ENCODE peak calls at places on chromosomes 13 and 19, in six cellular contexts. N is mammary epithelial cell, M is GM12865, Y is cardiac muscle cell, F is HFFc6, O is AG04449. P is an unnamed sample.
A peak's percentile ranks its signal among the peaks of the same experiment; 100 is the strongest.

GRCh38 chr19:34084396-34085145 is 87.7 kb upstream of the LSM14A start:
- DNase-seq in M (no peak), O (no peak), Y (no peak), F (no peak), N (no peak), P (no peak)

GRCh38 chr13:91045351-91046034 is 302.0 kb upstream of the MIR17HG start:
- DNase-seq in N (no peak), M (peak; percentile 7), O (no peak), Y (peak; percentile 16), F (no peak), P (peak; percentile 28)

GRCh38 chr19:50548191-50549058 is 19.8 kb downstream of the LRRC4B start:
- DNase-seq in O (no peak), N (no peak), Y (no peak), F (no peak), M (no peak), P (no peak)

GRCh38 chr13:101711307-101712025 is 259.0 kb downstream of the ITGBL1 start:
- DNase-seq in M (no peak), Y (no peak), O (no peak), F (no peak), N (no peak), P (no peak)

GRCh38 chr19:10968527-10969081 is 7.8 kb downstream of the SMARCA4 start:
- DNase-seq in N (no peak), Y (no peak), O (no peak), F (no peak), M (peak; percentile 70), P (no peak)

GRCh38 chr13:84400711-84401110 is 518.4 kb upstream of the SLITRK1 start:
- DNase-seq in O (peak; percentile 52), F (peak; percentile 91), Y (no peak), N (peak; percentile 94), M (no peak), P (peak; percentile 98)

GRCh38 chr13:51928231-51928630 is 66.5 kb downstream of the CCDC70 start:
- DNase-seq in Y (no peak), O (no peak), M (peak; percentile 16), F (no peak), N (no peak), P (no peak)

GRCh38 chr13:76967031-76967430 is 18.7 kb downstream of the ACOD1 start:
- DNase-seq in Y (no peak), O (no peak), N (no peak), M (no peak), F (no peak), P (no peak)

GRCh38 chr19:12937243-12938053 is 961 bp upstream of the CALR start:
- DNase-seq in O (no peak), Y (peak; percentile 38), N (no peak), F (no peak), M (peak; percentile 79), P (no peak)

GRCh38 chr19:56839665-56840451 is 668 bp downstream of the PEG3 start:
- DNase-seq in M (no peak), O (no peak), Y (no peak), F (no peak), N (no peak), P (peak; percentile 41)

GRCh38 chr19:13861392-13861713 is 15.6 kb upstream of the NANOS3 start:
- DNase-seq in N (no peak), F (no peak), M (peak; percentile 65), O (no peak), Y (no peak), P (no peak)

GRCh38 chr13:102930566-102930965 is 84.7 kb downstream of the ERCC5 start:
- DNase-seq in F (no peak), N (no peak), O (no peak), Y (no peak), M (no peak), P (no peak)

GRCh38 chr19:4009990-4010807 is 2.7 kb downstream of the PIAS4 start:
- DNase-seq in N (no peak), O (no peak), F (no peak), Y (no peak), M (no peak), P (no peak)

GRCh38 chr19:4007836-4008539 is 452 bp downstream of the PIAS4 start:
- DNase-seq in O (no peak), Y (peak; percentile 61), N (no peak), F (no peak), M (no peak), P (no peak)

GRCh38 chr19:4010808-4011110 is 3.2 kb downstream of the PIAS4 start:
- DNase-seq in N (no peak), F (no peak), Y (peak; percentile 64), O (no peak), M (no peak), P (no peak)

GRCh38 chr19:4012092-4012974 is 4.8 kb downstream of the PIAS4 start:
- DNase-seq in F (no peak), N (no peak), Y (no peak), O (no peak), M (no peak), P (no peak)

DNA sequence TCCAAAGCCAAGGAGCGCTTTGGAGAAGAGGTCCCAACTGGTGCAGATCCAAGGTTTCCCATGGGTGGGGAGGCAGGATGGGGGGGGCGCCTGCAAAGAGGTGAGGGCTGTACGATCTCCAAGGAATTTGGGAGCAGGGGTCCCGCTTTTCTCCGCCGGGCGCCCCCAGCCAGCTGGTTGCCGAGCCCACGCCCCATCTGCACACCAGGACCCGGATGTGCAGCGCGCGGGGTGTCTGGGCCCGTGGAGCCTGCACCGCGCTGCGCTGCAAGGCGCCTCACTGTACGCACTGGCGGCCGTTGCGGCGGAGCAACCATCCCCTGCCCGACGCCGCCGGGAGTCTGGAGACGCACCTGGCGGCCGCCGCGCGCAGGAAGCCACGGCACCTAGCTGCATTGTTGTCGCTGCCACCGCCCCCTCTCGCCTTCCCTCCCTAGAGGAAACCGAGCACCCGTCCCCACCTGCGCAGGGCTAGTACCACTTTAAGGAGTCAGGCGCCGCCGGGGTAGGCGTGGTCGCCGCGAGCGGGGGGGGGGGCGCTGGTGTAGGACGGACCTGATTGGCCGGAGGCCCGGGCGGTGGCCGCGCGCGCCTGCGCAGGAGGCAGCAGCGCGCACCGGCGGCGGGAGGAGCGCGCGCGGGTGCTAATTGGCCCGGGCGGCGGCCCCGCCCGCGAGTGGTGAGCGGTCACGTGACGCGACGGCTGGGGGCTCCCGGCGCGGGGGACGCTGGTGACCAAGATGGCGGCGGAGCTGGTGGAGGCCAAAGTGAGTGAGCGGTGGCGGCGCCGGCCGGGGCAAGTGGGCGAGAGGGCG is at the start of gene PIAS4:
- DNase-seq in N (peak; percentile 90), Y (peak; percentile 99), M (peak; percentile 98), O (peak; percentile 12), F (peak; percentile 86), P (peak; percentile 78)
- TF ChIP-seq CTCF in N (no peak), Y (no peak), M (no peak), O (no peak), F (no peak), P (no peak)

GRCh38 chr19:29741776-29742175 is 26.7 kb upstream of the C19orf12 start:
- DNase-seq in F (no peak), O (no peak), N (no peak), Y (no peak), M (no peak), P (no peak)

GRCh38 chr19:29743681-29744080 is 28.6 kb upstream of the C19orf12 start:
- DNase-seq in M (no peak), N (no peak), O (no peak), F (no peak), Y (no peak), P (no peak)

GRCh38 chr19:29741226-29741625 is 26.2 kb upstream of the C19orf12 start:
- DNase-seq in M (no peak), O (no peak), F (no peak), Y (no peak), N (no peak), P (no peak)

GRCh38 chr19:29748996-29749395 is 33.9 kb upstream of the C19orf12 start:
- DNase-seq in O (no peak), Y (no peak), N (no peak), F (no peak), M (no peak), P (no peak)

GRCh38 chr19:29745253-29745652 is 30.2 kb upstream of the C19orf12 start:
- DNase-seq in N (no peak), M (no peak), F (no peak), O (no peak), Y (peak; percentile 16), P (no peak)
- TF ChIP-seq CTCF in N (no peak), M (no peak), F (peak; percentile 59), O (peak; percentile 10), Y (no peak), P (no peak)

GRCh38 chr19:18603255-18603957 is 3.2 kb downstream of the CRLF1 start:
- DNase-seq in N (no peak), Y (no peak), O (no peak), F (no peak), M (peak; percentile 24), P (no peak)
- TF ChIP-seq CTCF in N (no peak), Y (peak; percentile 39), O (no peak), F (peak; percentile 33), M (peak; percentile 20), P (no peak)

GRCh38 chr13:72781461-72782439 is at the start of the genes DIS3 and PIBF1:
- DNase-seq in O (peak; percentile 84), N (peak; percentile 99), F (peak; percentile 99), Y (peak; percentile 99), M (peak; percentile 98), P (peak; percentile 96)
- TF ChIP-seq CTCF in O (peak; percentile 8), N (no peak), F (peak; percentile 51), Y (no peak), M (peak; percentile 18), P (peak; percentile 23)

GRCh38 chr19:9792191-9793050 is 23.9 kb upstream of the ZNF846 start:
- DNase-seq in F (peak; percentile 73), M (peak; percentile 93), N (peak; percentile 86), Y (peak; percentile 99), O (no peak), P (peak; percentile 80)
- TF ChIP-seq CTCF in F (no peak), M (no peak), N (no peak), Y (no peak), O (no peak), P (no peak)

DNA sequence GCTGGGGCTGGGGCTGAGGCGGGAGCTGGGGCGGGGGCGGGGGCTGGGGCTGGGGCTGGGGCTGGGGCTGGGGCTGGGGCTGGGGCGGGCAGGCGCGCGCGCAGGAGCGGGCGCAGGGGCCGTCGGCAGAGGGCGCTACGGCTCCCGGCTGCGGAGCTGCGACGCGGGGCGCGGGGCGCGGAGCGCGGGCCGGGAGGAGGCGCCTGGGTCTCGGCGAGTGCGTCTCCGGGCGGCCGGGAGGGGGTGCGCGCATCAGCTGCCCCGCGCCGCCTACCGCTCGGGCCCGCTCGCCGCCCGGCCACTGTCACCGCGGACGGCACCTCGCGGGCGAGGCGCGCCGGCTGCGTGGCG is 416 bp upstream of the MTUS2 start:
- DNase-seq in F (no peak), O (no peak), N (no peak), Y (peak; percentile 86), M (peak; percentile 64), P (no peak)
- TF ChIP-seq CTCF in F (no peak), O (peak; percentile 13), N (no peak), Y (no peak), M (peak; percentile 49), P (peak; percentile 24)